ENCODE peak calls at places on chromosomes 11 and 22, in four cellular contexts. One of them, this sample, is unnamed.

GRCh38 chr11:18731949-18732821 is 6.2 kb upstream of the IGSF22 start:
- DNase-seq in kidney epithelial cell: no peak
- DNase-seq in heart left ventricle: no peak
- DNase-seq in thoracic aorta: no peak
- DNase-seq in this sample: peak

GRCh38 chr11:127677813-127678212 is 677.2 kb upstream of the KIRREL3 start:
- DNase-seq in kidney epithelial cell: no peak
- DNase-seq in heart left ventricle: no peak
- DNase-seq in thoracic aorta: no peak
- DNase-seq in this sample: no peak

GRCh38 chr11:86978756-86979608 is 23.8 kb upstream of the FZD4 start:
- DNase-seq in kidney epithelial cell: no peak
- DNase-seq in heart left ventricle: no peak
- DNase-seq in thoracic aorta: no peak
- DNase-seq in this sample: no peak

GRCh38 chr22:49545606-49546005 is 282.1 kb downstream of the BRD1 start:
- DNase-seq in kidney epithelial cell: no peak
- DNase-seq in heart left ventricle: no peak
- DNase-seq in thoracic aorta: no peak
- DNase-seq in this sample: no peak

GRCh38 chr11:73114110-73114834 is 27.8 kb downstream of the FCHSD2 start:
- DNase-seq in kidney epithelial cell: no peak
- DNase-seq in heart left ventricle: no peak
- DNase-seq in thoracic aorta: no peak
- DNase-seq in this sample: no peak

GRCh38 chr11:59263225-59263894 is 50.6 kb upstream of the MPEG1 start:
- DNase-seq in kidney epithelial cell: no peak
- DNase-seq in heart left ventricle: no peak
- DNase-seq in thoracic aorta: no peak
- DNase-seq in this sample: no peak

GRCh38 chr11:62575156-62575555 is 1.5 kb upstream of the EEF1G start:
- DNase-seq in kidney epithelial cell: no peak
- DNase-seq in heart left ventricle: no peak
- DNase-seq in thoracic aorta: no peak
- DNase-seq in this sample: no peak

GRCh38 chr22:49934891-49935557 is 16.6 kb downstream of the CRELD2 start:
- DNase-seq in kidney epithelial cell: no peak
- DNase-seq in heart left ventricle: peak
- DNase-seq in thoracic aorta: no peak
- DNase-seq in this sample: no peak

GRCh38 chr11:57597461-57597892 is at the start of gene SERPING1:
- DNase-seq in kidney epithelial cell: no peak
- DNase-seq in heart left ventricle: peak
- DNase-seq in thoracic aorta: peak
- DNase-seq in this sample: peak

GRCh38 chr22:19375435-19375834 is 56.1 kb downstream of the HIRA start:
- DNase-seq in kidney epithelial cell: no peak
- DNase-seq in heart left ventricle: no peak
- DNase-seq in thoracic aorta: no peak
- DNase-seq in this sample: no peak

GRCh38 chr22:44019416-44019815 is 4.7 kb upstream of the PARVB start:
- DNase-seq in kidney epithelial cell: no peak
- DNase-seq in heart left ventricle: no peak
- DNase-seq in thoracic aorta: no peak
- DNase-seq in this sample: no peak

GRCh38 chr11:57072640-57073039 is 83.9 kb downstream of the OR5AK2 start:
- DNase-seq in kidney epithelial cell: peak
- DNase-seq in heart left ventricle: no peak
- DNase-seq in thoracic aorta: no peak
- DNase-seq in this sample: no peak

GRCh38 chr22:23835773-23836144 is 3.0 kb downstream of the DERL3 start:
- DNase-seq in kidney epithelial cell: no peak
- DNase-seq in heart left ventricle: peak
- DNase-seq in thoracic aorta: no peak
- DNase-seq in this sample: no peak

GRCh38 chr11:74822187-74822586 is 73.5 kb downstream of the RNF169 start:
- DNase-seq in kidney epithelial cell: no peak
- DNase-seq in heart left ventricle: no peak
- DNase-seq in thoracic aorta: no peak
- DNase-seq in this sample: no peak

GRCh38 chr22:43409046-43409445 is 2.8 kb upstream of the MPPED1 start:
- DNase-seq in kidney epithelial cell: no peak
- DNase-seq in heart left ventricle: no peak
- DNase-seq in thoracic aorta: no peak
- DNase-seq in this sample: no peak

GRCh38 chr11:11940551-11940950 is 67.9 kb downstream of the DKK3 start:
- DNase-seq in kidney epithelial cell: no peak
- DNase-seq in heart left ventricle: no peak
- DNase-seq in thoracic aorta: no peak
- DNase-seq in this sample: no peak

GRCh38 chr11:103202048-103202651 is 92.9 kb downstream of the DYNC2H1 start:
- DNase-seq in kidney epithelial cell: no peak
- DNase-seq in heart left ventricle: no peak
- DNase-seq in thoracic aorta: no peak
- DNase-seq in this sample: no peak

GRCh38 chr22:46303347-46303965 is 6.8 kb downstream of the GTSE1 start:
- DNase-seq in kidney epithelial cell: peak
- DNase-seq in heart left ventricle: no peak
- DNase-seq in thoracic aorta: no peak
- DNase-seq in this sample: no peak

GRCh38 chr11:72685560-72686480 is 11.6 kb upstream of the PDE2A start:
- DNase-seq in kidney epithelial cell: no peak
- DNase-seq in heart left ventricle: peak
- DNase-seq in thoracic aorta: no peak
- DNase-seq in this sample: no peak

GRCh38 chr11:122556605-122557004 is 98.9 kb upstream of the UBASH3B start:
- DNase-seq in kidney epithelial cell: no peak
- DNase-seq in heart left ventricle: peak
- DNase-seq in thoracic aorta: no peak
- DNase-seq in this sample: peak

GRCh38 chr11:58923300-58923788 is 15.9 kb upstream of the GLYATL1 start:
- DNase-seq in kidney epithelial cell: peak
- DNase-seq in heart left ventricle: no peak
- DNase-seq in thoracic aorta: no peak
- DNase-seq in this sample: no peak

GRCh38 chr11:32312206-32312817 is 123.0 kb downstream of the WT1 start:
- DNase-seq in kidney epithelial cell: no peak
- DNase-seq in heart left ventricle: no peak
- DNase-seq in thoracic aorta: no peak
- DNase-seq in this sample: no peak

GRCh38 chr11:134468796-134469195 is 56.8 kb upstream of the B3GAT1 start:
- DNase-seq in kidney epithelial cell: no peak
- DNase-seq in heart left ventricle: no peak
- DNase-seq in thoracic aorta: no peak
- DNase-seq in this sample: no peak

GRCh38 chr11:112382561-112382960 is 121.9 kb upstream of the PLET1 start:
- DNase-seq in kidney epithelial cell: no peak
- DNase-seq in heart left ventricle: no peak
- DNase-seq in thoracic aorta: no peak
- DNase-seq in this sample: no peak

GRCh38 chr11:103910721-103911120 is 125.7 kb upstream of the DDI1 start:
- DNase-seq in kidney epithelial cell: no peak
- DNase-seq in heart left ventricle: no peak
- DNase-seq in thoracic aorta: no peak
- DNase-seq in this sample: no peak

GRCh38 chr22:41367039-41367679 is 14.6 kb upstream of the TEF start:
- DNase-seq in kidney epithelial cell: peak
- DNase-seq in heart left ventricle: peak
- DNase-seq in thoracic aorta: peak
- DNase-seq in this sample: peak

GRCh38 chr11:63841554-63841953 is 2.6 kb downstream of the MARK2 start:
- DNase-seq in kidney epithelial cell: no peak
- DNase-seq in heart left ventricle: peak
- DNase-seq in thoracic aorta: no peak
- DNase-seq in this sample: no peak

GRCh38 chr11:353315-353857 is 15.9 kb upstream of the B4GALNT4 start:
- DNase-seq in kidney epithelial cell: no peak
- DNase-seq in heart left ventricle: peak
- DNase-seq in thoracic aorta: peak
- DNase-seq in this sample: no peak

GRCh38 chr11:78076733-78077403 is 2.8 kb downstream of the NDUFC2 start:
- DNase-seq in kidney epithelial cell: no peak
- DNase-seq in heart left ventricle: no peak
- DNase-seq in thoracic aorta: no peak
- DNase-seq in this sample: no peak

GRCh38 chr22:38501797-38502672 is 4.1 kb downstream of the DDX17 start:
- DNase-seq in kidney epithelial cell: no peak
- DNase-seq in heart left ventricle: no peak
- DNase-seq in thoracic aorta: no peak
- DNase-seq in this sample: no peak

GRCh38 chr11:2123628-2123960 is 15.6 kb downstream of the IGF2 start:
- DNase-seq in kidney epithelial cell: no peak
- DNase-seq in heart left ventricle: no peak
- DNase-seq in thoracic aorta: no peak
- DNase-seq in this sample: no peak

GRCh38 chr11:113647856-113648255 is 58.3 kb downstream of the TMPRSS5 start:
- DNase-seq in kidney epithelial cell: no peak
- DNase-seq in heart left ventricle: no peak
- DNase-seq in thoracic aorta: no peak
- DNase-seq in this sample: no peak

GRCh38 chr11:113645593-113646349 is 60.3 kb downstream of the TMPRSS5 start:
- DNase-seq in kidney epithelial cell: no peak
- DNase-seq in heart left ventricle: no peak
- DNase-seq in thoracic aorta: no peak
- DNase-seq in this sample: no peak

GRCh38 chr11:113643701-113644100 is 62.4 kb downstream of the TMPRSS5 start:
- DNase-seq in kidney epithelial cell: no peak
- DNase-seq in heart left ventricle: no peak
- DNase-seq in thoracic aorta: no peak
- DNase-seq in this sample: no peak

GRCh38 chr11:113647108-113647507 is 59.0 kb downstream of the TMPRSS5 start:
- DNase-seq in kidney epithelial cell: no peak
- DNase-seq in heart left ventricle: no peak
- DNase-seq in thoracic aorta: no peak
- DNase-seq in this sample: no peak

GRCh38 chr11:113644605-113645004 is 61.5 kb downstream of the TMPRSS5 start:
- DNase-seq in kidney epithelial cell: no peak
- DNase-seq in heart left ventricle: no peak
- DNase-seq in thoracic aorta: no peak
- DNase-seq in this sample: no peak
- TF ChIP-seq CTCF in kidney epithelial cell: no peak
- TF ChIP-seq CTCF in heart left ventricle: no peak
- TF ChIP-seq CTCF in thoracic aorta: no peak
- TF ChIP-seq CTCF in this sample: no peak

GRCh38 chr22:36796629-36797175 is 20.1 kb downstream of the PVALB start:
- DNase-seq in kidney epithelial cell: no peak
- DNase-seq in heart left ventricle: no peak
- DNase-seq in thoracic aorta: no peak
- DNase-seq in this sample: no peak
- TF ChIP-seq CTCF in kidney epithelial cell: no peak
- TF ChIP-seq CTCF in heart left ventricle: no peak
- TF ChIP-seq CTCF in thoracic aorta: no peak
- TF ChIP-seq CTCF in this sample: no peak

DNA sequence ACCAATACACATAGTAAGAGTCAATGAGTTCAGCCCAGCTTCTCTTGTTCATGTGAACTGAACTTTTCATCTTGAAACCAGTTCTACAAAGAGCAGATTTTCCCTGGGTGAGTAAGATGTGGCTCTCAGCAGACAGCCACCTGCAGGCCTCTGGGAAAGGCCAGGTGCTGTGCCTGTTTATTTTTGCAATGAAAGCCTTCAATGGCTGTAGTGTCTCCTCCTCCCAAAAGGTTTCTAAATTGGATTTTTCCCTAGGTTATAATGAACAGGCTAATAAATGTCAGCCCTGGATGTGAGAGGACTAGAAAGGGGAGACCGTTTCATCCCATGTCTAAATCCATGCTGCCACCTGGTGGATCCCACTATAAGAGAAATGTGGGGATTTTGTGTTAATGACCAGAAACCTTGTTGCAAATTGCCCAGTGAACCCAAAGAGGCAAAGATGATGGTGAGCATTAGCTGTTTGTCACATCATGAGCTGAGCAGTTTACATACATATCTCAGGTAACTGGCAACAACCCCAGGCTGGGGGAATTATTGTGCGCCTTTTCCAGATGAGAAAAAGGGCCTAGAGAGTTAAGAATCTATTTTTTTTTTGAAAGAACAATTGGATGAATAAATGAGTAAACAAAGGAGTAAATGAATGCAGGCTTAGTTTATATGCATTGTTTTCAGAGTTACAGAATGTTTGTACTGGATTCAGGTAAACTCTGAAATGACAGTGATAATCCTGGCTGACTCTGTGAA is 12.7 kb downstream of the C11orf91 start:
- DNase-seq in kidney epithelial cell: no peak
- DNase-seq in heart left ventricle: no peak
- DNase-seq in thoracic aorta: no peak
- DNase-seq in this sample: peak
- TF ChIP-seq CTCF in kidney epithelial cell: peak
- TF ChIP-seq CTCF in heart left ventricle: peak
- TF ChIP-seq CTCF in thoracic aorta: peak
- TF ChIP-seq CTCF in this sample: peak

GRCh38 chr11:131465746-131466145 is 95.3 kb downstream of the NTM start:
- DNase-seq in kidney epithelial cell: no peak
- DNase-seq in heart left ventricle: no peak
- DNase-seq in thoracic aorta: no peak
- DNase-seq in this sample: peak
- TF ChIP-seq CTCF in kidney epithelial cell: no peak
- TF ChIP-seq CTCF in heart left ventricle: no peak
- TF ChIP-seq CTCF in thoracic aorta: no peak
- TF ChIP-seq CTCF in this sample: no peak

GRCh38 chr11:20661445-20661844 is 7.9 kb upstream of the NELL1 start:
- DNase-seq in kidney epithelial cell: no peak
- DNase-seq in heart left ventricle: no peak
- DNase-seq in thoracic aorta: no peak
- DNase-seq in this sample: no peak
- TF ChIP-seq CTCF in kidney epithelial cell: no peak
- TF ChIP-seq CTCF in heart left ventricle: no peak
- TF ChIP-seq CTCF in thoracic aorta: no peak
- TF ChIP-seq CTCF in this sample: no peak